ENCODE peak calls at places on chromosomes 4 and X, in four cellular contexts. P is IMR-90, M is astrocyte, I is H9. U is an unnamed sample.

GRCh38 chrX:84046403-84046984 is 141.5 kb downstream of the RPS6KA6 start:
- DNase-seq in P (peak), M (no peak), I (peak), U (peak)

GRCh38 chr4:25367004-25367621 is 9.9 kb upstream of the ANAPC4 start:
- DNase-seq in M (peak), I (no peak), P (peak), U (peak)

GRCh38 chr4:139808381-139809206 is 143.0 kb downstream of the MGST2 start:
- DNase-seq in P (peak), M (peak), I (no peak), U (no peak)

GRCh38 chr4:176270669-176271068 is 1.6 kb upstream of the ASB5 start:
- DNase-seq in P (peak), I (no peak), M (peak), U (no peak)

GRCh38 chrX:13287816-13288215 is 32.0 kb downstream of the ATXN3L start:
- DNase-seq in M (peak), P (peak), I (no peak), U (no peak)

GRCh38 chrX:53831662-53832635 is 145.4 kb upstream of the HUWE1 start:
- DNase-seq in P (peak), M (peak), I (peak), U (peak)

GRCh38 chr4:40864531-40864930 is 114.8 kb downstream of the NSUN7 start:
- DNase-seq in M (no peak), P (no peak), I (no peak), U (no peak)

GRCh38 chr4:151540728-151541437 is 131.9 kb downstream of the FHIP1A start:
- DNase-seq in M (peak), P (peak), I (no peak), U (no peak)

GRCh38 chr4:185219551-185220344 is 10.3 kb downstream of the SNX25 start:
- DNase-seq in I (no peak), P (peak), M (peak), U (peak)

GRCh38 chr4:186067757-186068385 is 1.1 kb upstream of the TLR3 start:
- DNase-seq in M (peak), P (peak), I (peak), U (peak)

GRCh38 chr4:31194823-31195222 is 474.7 kb downstream of the PCDH7 start:
- DNase-seq in M (no peak), I (no peak), P (no peak), U (no peak)

GRCh38 chrX:46573896-46574336 is 351 bp downstream of the CHST7 start:
- DNase-seq in I (peak), P (peak), M (peak), U (peak)

GRCh38 chr4:159240690-159241089 is 137.8 kb downstream of the RAPGEF2 start:
- DNase-seq in P (peak), M (no peak), I (no peak), U (no peak)

GRCh38 chrX:69185886-69186285 is 20.6 kb upstream of the PJA1 start:
- DNase-seq in P (no peak), M (no peak), I (peak), U (no peak)

GRCh38 chr4:74543983-74544382 is 99.0 kb downstream of the AREG start:
- DNase-seq in M (peak), P (peak), I (no peak), U (no peak)

GRCh38 chrX:103398321-103398937 is 22.1 kb downstream of the BEX3 start:
- DNase-seq in I (no peak), M (peak), P (peak), U (no peak)

GRCh38 chr4:165537028-165537648 is 158.3 kb downstream of the CPE start:
- DNase-seq in P (peak), I (no peak), M (peak), U (peak)

GRCh38 chr4:48340276-48340904 is 939 bp upstream of the SLAIN2 start:
- DNase-seq in M (peak), I (no peak), P (peak), U (no peak)

GRCh38 chr4:78156520-78156919 is 99.4 kb downstream of the FRAS1 start:
- DNase-seq in M (no peak), I (no peak), P (no peak), U (no peak)

GRCh38 chr4:26978387-26979071 is 117.9 kb downstream of the STIM2 start:
- DNase-seq in P (no peak), I (no peak), M (no peak), U (no peak)

GRCh38 chrX:1330605-1331004 is 6.0 kb upstream of the IL3RA start:
- DNase-seq in P (no peak), M (no peak), I (no peak), U (no peak)

GRCh38 chrX:71652405-71652804 is 14.9 kb upstream of the LOC101059915 start:
- DNase-seq in P (peak), M (peak), I (no peak), U (no peak)

GRCh38 chrX:154484255-154485149 is 1.9 kb downstream of the UBL4A start:
- DNase-seq in I (no peak), P (no peak), M (no peak), U (no peak)

GRCh38 chrX:46837543-46838481 is 969 bp downstream of the RP2 start:
- DNase-seq in M (peak), I (no peak), P (peak), U (peak)

GRCh38 chr4:94621491-94622080 is 136.2 kb upstream of the BMPR1B start:
- DNase-seq in I (no peak), M (no peak), P (peak), U (peak)

GRCh38 chr4:76208005-76208765 is 5.4 kb downstream of the SCARB2 start:
- DNase-seq in P (peak), I (no peak), M (peak), U (no peak)

GRCh38 chrX:3743821-3744439 is 30.5 kb upstream of the PRKX start:
- DNase-seq in P (no peak), I (no peak), M (no peak), U (no peak)

GRCh38 chrX:8748855-8749254 is 16.9 kb upstream of the ANOS1 start:
- DNase-seq in P (peak), M (no peak), I (no peak), U (peak)

GRCh38 chr4:121738780-121739547 is 26.0 kb downstream of the SMIM43 start:
- DNase-seq in M (peak), P (peak), I (no peak), U (no peak)

GRCh38 chrX:86295293-86295692 is 147.0 kb downstream of the DACH2 start:
- DNase-seq in P (no peak), I (peak), M (no peak), U (no peak)

GRCh38 chrX:7985568-7985967 is 58.4 kb upstream of the PNPLA4 start:
- DNase-seq in M (peak), I (no peak), P (peak), U (no peak)

GRCh38 chr4:105495667-105496066 is 21.8 kb upstream of the PPA2 start:
- DNase-seq in I (no peak), P (no peak), M (no peak), U (no peak)

GRCh38 chrX:81259008-81259713 is 57.3 kb downstream of the SH3BGRL start:
- DNase-seq in M (peak), P (peak), I (no peak), U (no peak)

GRCh38 chrX:16114640-16115039 is 8.7 kb upstream of the GRPR start:
- DNase-seq in P (peak), M (peak), I (no peak), U (no peak)

GRCh38 chrX:48648299-48648698 is 35.3 kb upstream of the WAS start:
- DNase-seq in P (peak), I (peak), M (peak), U (no peak)

GRCh38 chr4:6682862-6683590 is 10.7 kb upstream of the S100P start:
- DNase-seq in I (no peak), P (no peak), M (no peak), U (no peak)
- TF ChIP-seq CTCF in I (no peak), P (no peak), M (no peak), U (no peak)

DNA sequence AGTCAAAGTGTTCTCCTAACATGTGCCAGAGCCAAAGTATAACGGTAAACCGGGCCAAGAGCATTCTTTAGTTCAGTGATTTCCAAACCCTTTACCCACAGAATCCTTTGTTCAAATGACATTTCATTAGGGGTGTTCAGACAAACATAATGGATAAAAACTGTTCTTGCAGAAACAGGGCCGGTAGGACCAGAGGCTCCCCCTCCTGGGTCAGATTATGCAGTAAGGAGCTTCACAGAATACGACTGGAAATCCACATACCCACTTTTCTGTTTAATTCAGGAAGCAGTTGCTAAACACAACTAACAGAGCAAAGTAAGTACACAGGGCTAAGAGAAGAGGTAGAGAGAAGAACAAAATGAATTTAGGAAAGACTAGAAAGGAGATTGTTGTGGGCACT is 46.6 kb upstream of the TMEM184C start:
- DNase-seq in I (no peak), P (no peak), M (peak), U (no peak)
- TF ChIP-seq CTCF in I (no peak), P (peak), M (peak), U (no peak)

GRCh38 chrX:29231800-29232199 is 644.6 kb downstream of the IL1RAPL1 start:
- DNase-seq in I (no peak), P (peak), M (no peak), U (no peak)
- TF ChIP-seq CTCF in I (peak), P (peak), M (peak), U (peak)

DNA sequence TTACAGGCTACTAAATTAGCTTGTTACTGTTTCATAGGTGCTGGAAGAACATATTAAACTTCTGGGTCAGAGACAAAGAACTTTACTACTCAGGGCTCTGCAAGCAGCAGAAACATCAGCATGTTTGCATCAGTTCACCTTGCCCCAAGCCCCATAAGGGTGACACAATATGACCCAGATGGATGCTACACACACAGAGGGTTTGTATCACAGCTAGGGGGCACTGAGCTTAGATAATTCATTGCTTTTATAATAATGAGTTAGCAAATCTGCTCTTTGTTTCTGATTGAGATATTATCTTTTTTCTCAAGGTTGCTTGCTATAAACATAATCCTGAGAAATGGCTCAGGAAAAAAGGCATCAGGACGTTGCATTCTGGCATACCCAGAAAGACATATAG is 4.8 kb upstream of the SYNPO2 start:
- DNase-seq in M (no peak), I (no peak), P (no peak), U (no peak)
- TF ChIP-seq CTCF in M (peak), I (peak), P (no peak), U (peak)

GRCh38 chr4:21949073-21949457 is 493 bp upstream of the KCNIP4 start:
- DNase-seq in M (no peak), I (peak), P (no peak), U (no peak)

GRCh38 chr4:21954406-21954805 is 5.8 kb upstream of the KCNIP4 start:
- DNase-seq in M (no peak), I (no peak), P (no peak), U (no peak)

GRCh38 chr4:21952549-21952948 is 4.0 kb upstream of the KCNIP4 start:
- DNase-seq in I (no peak), P (no peak), M (no peak), U (no peak)

GRCh38 chr4:21948347-21949072 is at the start of gene KCNIP4:
- DNase-seq in P (no peak), I (peak), M (peak), U (no peak)

GRCh38 chr4:21953653-21954052 is 5.1 kb upstream of the KCNIP4 start:
- DNase-seq in I (no peak), M (no peak), P (no peak), U (no peak)
- TF ChIP-seq CTCF in I (no peak), M (no peak), P (no peak), U (no peak)

DNA sequence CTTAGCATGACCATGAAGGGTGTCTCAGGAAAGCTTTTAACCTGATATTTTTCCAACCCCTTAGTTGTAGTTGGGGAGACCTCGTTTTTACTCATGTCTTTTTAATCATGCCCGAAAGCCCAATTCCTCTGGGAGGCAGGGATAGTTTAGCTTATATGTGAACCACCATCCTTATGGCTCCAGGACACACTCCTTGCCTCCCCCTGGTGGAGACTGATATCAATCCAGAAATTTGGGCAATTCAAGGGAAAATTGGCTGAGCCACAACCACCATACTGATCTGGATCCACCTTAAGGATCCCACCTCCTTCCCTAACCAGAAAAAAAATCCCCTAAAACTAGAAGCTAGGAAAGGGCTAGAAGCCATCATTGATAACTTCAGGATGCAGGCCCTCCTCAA is 13.4 kb upstream of the COL25A1 start:
- DNase-seq in I (no peak), M (no peak), P (peak), U (no peak)
- TF ChIP-seq CTCF in I (peak), M (peak), P (peak), U (no peak)

GRCh38 chr4:92163348-92163747 is 140.4 kb upstream of the GRID2 start:
- DNase-seq in M (no peak), I (no peak), P (peak), U (no peak)
- TF ChIP-seq CTCF in M (peak), I (peak), P (peak), U (peak)

GRCh38 chr4:41967392-41967791 is 14.2 kb upstream of the DCAF4L1 start:
- DNase-seq in M (no peak), P (no peak), I (no peak), U (no peak)
- TF ChIP-seq CTCF in M (no peak), P (no peak), I (no peak), U (no peak)

DNA sequence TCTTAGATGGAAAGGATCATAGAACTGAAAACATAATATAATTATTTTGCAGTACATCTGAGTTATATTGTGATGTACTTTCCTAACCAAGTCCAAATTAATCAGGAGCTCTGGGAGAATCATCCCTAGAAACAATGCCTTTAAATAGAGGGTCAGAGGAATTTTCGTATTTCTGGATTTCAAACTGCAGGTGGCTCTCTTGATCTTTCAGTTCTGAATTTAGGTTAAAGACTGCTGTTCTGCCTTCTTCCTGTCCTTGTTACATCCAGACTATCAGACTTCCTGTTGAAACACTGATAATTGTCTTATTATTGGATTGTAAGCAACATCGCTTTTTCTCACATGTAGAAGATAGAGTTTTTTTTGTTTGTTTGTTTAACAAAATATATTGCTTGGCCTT is 142.7 kb downstream of the RPA4 start:
- DNase-seq in M (no peak), P (peak), I (no peak), U (no peak)
- TF ChIP-seq CTCF in M (no peak), P (peak), I (peak), U (peak)

GRCh38 chrX:135698924-135699323 is 14.5 kb upstream of the CT45A1 start:
- DNase-seq in I (no peak), P (no peak), M (no peak), U (no peak)

GRCh38 chrX:135695471-135695870 is 18.0 kb upstream of the CT45A1 start:
- DNase-seq in I (no peak), M (no peak), P (no peak), U (no peak)

DNA sequence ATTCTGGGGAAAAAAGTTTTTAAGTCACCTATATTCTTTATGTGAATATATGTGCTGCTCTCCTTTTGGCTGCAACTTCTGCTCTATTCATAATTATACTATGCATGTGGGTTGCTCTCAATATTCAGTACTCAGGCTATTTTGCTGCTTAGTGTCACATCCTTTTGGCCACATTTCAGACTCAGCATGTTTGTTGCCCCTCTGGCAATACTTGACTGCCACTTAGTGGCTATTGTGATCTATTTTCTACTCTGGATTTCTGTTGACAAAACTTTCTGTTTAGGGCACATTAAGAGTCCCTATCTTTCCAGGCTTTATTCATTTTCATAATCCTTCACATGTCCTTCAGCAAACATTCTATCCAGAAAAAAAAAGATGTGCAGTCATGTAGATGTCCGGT is 15.8 kb upstream of the CT45A1 start:
- DNase-seq in P (no peak), I (no peak), M (no peak), U (no peak)
- TF ChIP-seq CTCF in P (peak), I (no peak), M (no peak), U (peak)